ENCODE peak calls at places on chromosomes 7 and 10, in five cellular contexts. X, F, Q, S and G are unnamed samples.

GRCh38 chr10:36515313-36515712 is 610.1 kb upstream of the ANKRD30A start:
- DNase-seq in X (no peak), F (no peak), Q (no peak), S (no peak), G (no peak)

GRCh38 chr10:44498222-44498621 is 113.3 kb upstream of the CXCL12 start:
- DNase-seq in X (no peak), F (no peak), Q (no peak), S (no peak), G (no peak)

GRCh38 chr7:134502463-134502862 is 24.9 kb upstream of the AKR1B10 start:
- DNase-seq in X (no peak), F (no peak), Q (no peak), S (no peak), G (no peak)

GRCh38 chr7:157411580-157411979 is 74.8 kb downstream of the DNAJB6 start:
- DNase-seq in X (no peak), F (peak), Q (no peak), S (peak), G (no peak)

GRCh38 chr7:151834281-151835035 is 42.5 kb downstream of the PRKAG2 start:
- DNase-seq in X (no peak), F (no peak), Q (no peak), S (no peak), G (no peak)

GRCh38 chr10:24783504-24783903 is 59.8 kb upstream of the ARHGAP21 start:
- DNase-seq in X (no peak), F (no peak), Q (no peak), S (no peak), G (no peak)

GRCh38 chr7:87766827-87767226 is 109.3 kb downstream of the SLC25A40 start:
- DNase-seq in X (no peak), F (no peak), Q (no peak), S (no peak), G (no peak)

GRCh38 chr7:55129409-55130078 is 110.7 kb downstream of the EGFR start:
- DNase-seq in X (no peak), F (no peak), Q (no peak), S (no peak), G (no peak)

GRCh38 chr7:151382079-151382885 is 27.6 kb downstream of the WDR86 start:
- DNase-seq in X (peak), F (peak), Q (no peak), S (no peak), G (no peak)

GRCh38 chr10:60237977-60238376 is 151.7 kb downstream of the ANK3 start:
- DNase-seq in X (no peak), F (no peak), Q (peak), S (no peak), G (no peak)

GRCh38 chr10:131560166-131560565 is 248.6 kb upstream of the TCERG1L start:
- DNase-seq in X (no peak), F (no peak), Q (no peak), S (no peak), G (no peak)

GRCh38 chr10:80590585-80591125 is 53.0 kb downstream of the SH2D4B start:
- DNase-seq in X (no peak), F (no peak), Q (no peak), S (no peak), G (no peak)

GRCh38 chr7:138885383-138886147 is 87.6 kb upstream of the ATP6V0A4 start:
- DNase-seq in X (no peak), F (no peak), Q (no peak), S (peak), G (no peak)

GRCh38 chr7:73865738-73866445 is 4.9 kb downstream of the TMEM270 start:
- DNase-seq in X (peak), F (peak), Q (no peak), S (peak), G (peak)

GRCh38 chr10:86848747-86849146 is 92.3 kb downstream of the BMPR1A start:
- DNase-seq in X (no peak), F (no peak), Q (no peak), S (no peak), G (no peak)

DNA sequence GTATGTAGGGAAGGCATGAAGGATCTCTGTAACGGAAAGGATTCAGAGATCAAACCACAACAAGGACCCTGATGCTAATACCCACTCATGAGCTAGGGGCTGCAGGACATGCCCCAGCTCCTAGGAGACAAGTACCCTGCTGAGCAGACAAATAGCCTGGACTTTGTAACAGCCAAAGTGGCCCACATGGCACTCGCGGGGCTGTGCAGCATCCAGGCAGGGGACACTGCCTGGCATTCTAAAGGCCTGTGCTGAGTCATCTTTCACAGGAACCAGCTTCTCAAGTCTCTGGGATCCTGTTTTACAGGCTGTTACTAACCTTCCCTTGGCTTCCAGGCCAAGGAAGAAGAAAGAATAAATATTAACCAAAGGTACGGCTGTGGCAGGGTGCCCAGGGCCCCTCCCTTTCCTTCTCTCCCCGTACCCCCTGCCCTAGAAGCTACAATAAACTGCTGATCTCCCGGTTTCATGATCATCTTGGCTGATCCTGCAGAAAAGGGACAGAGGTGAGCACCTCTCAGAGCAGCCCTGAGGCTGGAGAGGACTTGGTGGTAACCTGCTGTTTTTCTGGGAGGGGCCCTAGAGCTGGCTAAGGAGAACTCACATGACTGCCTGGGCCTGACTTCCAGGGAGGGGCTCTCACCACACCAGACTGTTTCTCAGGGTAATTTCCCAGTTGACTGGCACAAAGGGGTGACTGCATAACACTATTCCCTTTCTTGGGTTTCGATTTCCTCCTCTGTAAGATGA is 4.2 kb upstream of the RPEL1 start:
- DNase-seq in X (no peak), F (no peak), Q (no peak), S (no peak), G (peak)
- TF ChIP-seq ATF2 in X (no peak), F (no peak), Q (no peak), S (no peak), G (no peak)

DNA sequence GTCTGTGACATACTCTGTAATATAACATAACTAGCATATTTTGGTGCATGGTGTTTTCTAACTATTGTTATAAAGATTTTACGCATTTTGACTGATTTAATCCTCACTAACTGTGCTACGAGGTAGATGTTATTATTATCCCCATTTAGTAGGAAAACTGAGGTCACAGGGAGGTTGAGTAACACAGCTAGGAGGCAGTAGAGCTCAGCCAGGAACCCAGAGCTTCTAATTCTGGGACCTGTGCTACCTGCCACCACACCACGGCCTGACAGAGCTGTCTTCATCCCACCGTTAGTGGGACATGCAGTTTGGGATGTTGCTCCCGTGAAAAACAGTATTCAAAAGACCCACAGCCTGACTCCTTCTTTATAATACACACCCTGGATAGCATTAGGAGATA is 962.5 kb downstream of the CNTNAP2 start:
- DNase-seq in X (no peak), F (peak), Q (no peak), S (no peak), G (no peak)
- TF ChIP-seq ATF2 in X (no peak), F (no peak), Q (no peak), S (no peak), G (no peak)

GRCh38 chr10:5092375-5092774 is 1.8 kb upstream of the AKR1C3 start:
- DNase-seq in X (no peak), F (no peak), Q (no peak), S (no peak), G (no peak)

GRCh38 chr10:5091196-5091595 is 3.0 kb upstream of the AKR1C3 start:
- DNase-seq in X (no peak), F (no peak), Q (no peak), S (no peak), G (no peak)

GRCh38 chr10:5090551-5090950 is 3.7 kb upstream of the AKR1C3 start:
- DNase-seq in X (no peak), F (no peak), Q (no peak), S (no peak), G (no peak)

GRCh38 chr10:5088703-5089261 is 5.4 kb upstream of the AKR1C3 start:
- DNase-seq in X (no peak), F (no peak), Q (no peak), S (no peak), G (no peak)

DNA sequence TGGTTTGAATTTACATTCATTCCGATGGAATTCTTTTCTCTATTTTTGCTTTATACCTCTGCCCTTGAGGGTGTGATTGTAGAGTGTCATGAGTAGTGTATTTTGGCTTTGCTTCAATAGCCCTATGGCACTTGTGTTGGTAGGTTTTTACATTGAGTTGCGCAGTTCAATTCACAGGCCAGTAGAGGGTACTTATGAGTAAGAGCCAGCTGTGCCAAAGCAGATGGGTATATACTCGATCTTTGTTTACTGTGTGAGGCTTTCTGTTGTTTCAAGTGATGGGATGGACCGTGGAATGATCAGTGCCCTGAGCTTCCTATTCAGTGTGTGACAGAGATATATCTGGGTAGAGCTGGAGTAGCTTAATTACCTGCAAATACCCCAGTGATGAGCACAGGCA is 4.3 kb upstream of the AKR1C3 start:
- DNase-seq in X (no peak), F (no peak), Q (no peak), S (no peak), G (peak)
- TF ChIP-seq ATF2 in X (no peak), F (no peak), Q (no peak), S (no peak), G (no peak)

GRCh38 chr7:45026013-45026412 is 26.0 kb downstream of the CCM2 start:
- DNase-seq in X (no peak), F (no peak), Q (no peak), S (no peak), G (no peak)

GRCh38 chr7:45017253-45017652 is 17.3 kb downstream of the CCM2 start:
- DNase-seq in X (no peak), F (no peak), Q (no peak), S (no peak), G (no peak)

GRCh38 chr7:45024126-45024744 is 24.2 kb downstream of the CCM2 start:
- DNase-seq in X (no peak), F (no peak), Q (no peak), S (no peak), G (no peak)

GRCh38 chr7:45020915-45021314 is 20.9 kb downstream of the CCM2 start:
- DNase-seq in X (no peak), F (no peak), Q (no peak), S (no peak), G (no peak)

GRCh38 chr7:45021604-45022296 is 21.7 kb downstream of the CCM2 start:
- DNase-seq in X (no peak), F (no peak), Q (peak), S (no peak), G (no peak)
- TF ChIP-seq ATF2 in X (no peak), F (no peak), Q (no peak), S (no peak), G (no peak)

GRCh38 chr10:64430690-64431323 is 909.6 kb downstream of the REEP3 start:
- DNase-seq in X (peak), F (peak), Q (no peak), S (no peak), G (peak)
- TF ChIP-seq ATF2 in X (no peak), F (no peak), Q (no peak), S (no peak), G (no peak)

DNA sequence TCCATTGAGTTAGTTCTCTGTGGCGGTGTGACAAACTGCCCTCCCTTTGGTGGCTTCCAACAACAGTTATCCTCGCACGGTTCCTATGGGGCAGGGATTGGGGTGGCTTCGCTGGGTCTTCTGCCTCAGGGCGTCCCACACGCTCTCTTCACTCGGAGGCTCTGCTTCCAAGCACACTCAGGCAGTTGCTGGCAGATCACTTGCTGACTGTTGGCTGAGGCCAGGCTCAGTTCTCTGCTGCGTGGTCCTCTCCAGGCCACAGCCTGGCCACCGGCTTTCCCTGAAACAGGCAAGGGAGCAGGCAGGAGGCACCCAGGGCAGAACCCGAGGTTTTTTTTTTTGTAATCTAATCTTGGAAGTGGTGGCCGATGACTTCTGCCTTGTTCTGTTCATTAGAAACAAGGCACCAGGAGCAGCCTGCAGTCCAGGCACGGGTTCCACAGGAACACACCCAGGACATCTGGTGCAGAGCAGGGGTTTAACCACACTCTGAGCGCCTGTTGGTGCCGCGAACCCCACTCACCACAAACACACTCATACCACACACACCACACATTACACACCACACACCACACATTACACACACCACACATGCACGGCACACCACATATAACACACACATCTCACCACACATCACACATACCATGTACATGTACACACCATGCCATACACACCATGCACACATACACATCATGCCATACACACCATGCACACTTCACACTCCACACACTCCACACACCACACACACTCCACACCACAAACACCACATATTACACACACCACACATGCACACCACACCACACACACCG is 112.2 kb downstream of the PTPN20 start:
- DNase-seq in X (peak), F (no peak), Q (no peak), S (no peak), G (no peak)
- TF ChIP-seq ATF2 in X (no peak), F (no peak), Q (no peak), S (no peak), G (no peak)

DNA sequence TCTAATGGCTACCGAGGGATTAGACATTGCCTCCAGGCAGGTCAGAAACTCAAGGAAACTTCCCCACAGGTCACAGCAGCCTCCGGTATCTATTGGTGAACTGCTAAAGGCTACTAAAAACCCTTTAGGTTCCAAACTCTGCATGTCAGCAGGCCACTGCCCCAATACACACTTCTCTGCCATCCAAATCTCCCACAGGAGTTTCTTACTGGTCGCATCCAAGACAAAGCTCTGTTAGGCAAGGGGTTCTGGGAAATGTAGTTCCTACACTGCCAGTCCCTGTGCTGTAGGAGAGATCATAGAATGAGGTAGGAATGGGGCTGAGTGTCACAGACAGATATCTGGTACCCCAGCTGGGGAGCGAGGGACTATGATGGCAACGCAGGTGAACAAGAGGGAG is 757.0 kb upstream of the C7orf33 start:
- DNase-seq in X (peak), F (peak), Q (no peak), S (no peak), G (no peak)
- TF ChIP-seq ATF2 in X (no peak), F (no peak), Q (no peak), S (no peak), G (no peak)

GRCh38 chr10:75432763-75433162 is 1.3 kb downstream of the LRMDA start:
- DNase-seq in X (no peak), F (no peak), Q (no peak), S (no peak), G (peak)

GRCh38 chr10:75430000-75430763 is 1.2 kb upstream of the LRMDA start:
- DNase-seq in X (no peak), F (peak), Q (no peak), S (no peak), G (peak)

GRCh38 chr10:75433216-75433615 is 1.8 kb downstream of the LRMDA start:
- DNase-seq in X (no peak), F (no peak), Q (no peak), S (no peak), G (no peak)

GRCh38 chr10:75431180-75432111 is at the start of gene LRMDA:
- DNase-seq in X (peak), F (peak), Q (no peak), S (no peak), G (peak)

DNA sequence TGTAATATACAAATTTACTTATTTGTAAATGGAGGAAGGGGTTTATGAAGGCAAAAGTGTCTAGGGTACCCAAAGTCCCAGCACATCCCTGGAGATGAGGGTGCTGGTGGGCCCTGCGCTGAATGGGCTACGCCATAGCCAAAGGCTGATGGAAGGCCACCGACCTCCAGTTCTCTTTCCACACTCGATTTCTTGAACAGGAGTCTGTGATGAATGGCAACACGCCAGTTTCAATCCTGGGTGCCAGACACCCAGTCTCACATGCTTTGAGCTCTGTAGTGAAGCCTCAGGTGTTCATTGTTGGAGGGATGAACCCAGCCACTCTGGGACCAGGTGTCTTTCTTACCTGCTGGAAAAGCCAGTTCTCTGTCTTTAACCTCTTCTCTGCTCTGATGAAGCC is 752 bp downstream of the LRMDA start:
- DNase-seq in X (no peak), F (no peak), Q (no peak), S (no peak), G (peak)
- TF ChIP-seq ATF2 in X (no peak), F (no peak), Q (no peak), S (no peak), G (no peak)

DNA sequence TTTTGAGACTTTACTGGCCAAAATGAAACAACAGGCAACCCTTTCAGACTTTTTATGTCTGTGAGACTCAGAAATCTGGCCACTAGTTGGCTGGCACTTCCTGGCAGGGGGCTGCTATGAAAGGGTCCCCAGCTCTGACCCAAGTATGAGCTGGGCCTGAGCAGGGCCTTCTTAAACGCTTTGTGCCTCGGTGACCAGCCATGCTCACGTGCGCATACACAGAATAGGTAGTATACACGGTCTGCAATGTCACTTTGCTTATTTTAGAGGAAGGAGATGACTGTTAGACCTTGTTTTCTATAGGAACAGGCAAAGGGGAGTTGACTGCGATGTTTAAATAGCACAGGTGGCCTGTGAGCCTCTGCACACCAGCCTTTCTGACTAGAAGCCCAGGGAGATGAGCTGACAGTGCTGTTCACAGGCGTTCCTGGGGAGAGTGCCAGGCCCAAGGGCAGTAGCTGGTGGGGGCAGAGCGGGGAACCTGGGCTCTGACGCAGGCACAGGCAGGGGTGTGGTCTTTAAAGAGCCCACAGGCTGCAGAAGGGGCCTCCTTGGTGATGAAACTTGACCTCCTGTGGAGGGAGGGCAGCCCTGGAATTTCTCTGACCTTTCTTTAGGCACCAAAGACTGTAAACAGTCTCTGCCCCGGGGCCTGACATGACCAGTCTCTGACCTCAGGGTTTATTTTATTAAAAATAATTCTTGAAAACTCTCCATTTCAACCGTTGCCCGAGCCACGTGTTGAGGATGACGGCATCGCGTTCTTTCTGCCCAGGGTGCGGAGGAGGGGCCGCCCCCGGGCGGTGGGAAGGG is 129.4 kb downstream of the VIPR2 start:
- DNase-seq in X (no peak), F (no peak), Q (no peak), S (peak), G (no peak)
- TF ChIP-seq ATF2 in X (peak), F (no peak), Q (no peak), S (no peak), G (no peak)

GRCh38 chr10:13791483-13791882 is 204.7 kb downstream of the PRPF18 start:
- DNase-seq in X (no peak), F (no peak), Q (no peak), S (no peak), G (no peak)
- TF ChIP-seq ATF2 in X (no peak), F (no peak), Q (no peak), S (no peak), G (no peak)